ENCODE peak calls at places on chromosomes 2 and 18, in four cellular contexts. V is stimulated activated CD4-positive, alpha-beta T cell treated with anti-CD3 and anti-CD28 coated beads, TNF-alpha, amount 100 ng/mL, for 48 hours; P is cerebellar cortex; A is caudate nucleus. F is an unnamed sample.

GRCh38 chr2:231699006-231699405 is 9.3 kb upstream of the PTMA start:
- DNase-seq in V (no peak), P (no peak), A (no peak), F (no peak)

GRCh38 chr2:105140237-105140568 is 101.3 kb upstream of the GPR45 start:
- DNase-seq in V (no peak), P (no peak), A (no peak), F (no peak)

GRCh38 chr18:67596003-67596402 is 79.5 kb upstream of the DSEL start:
- DNase-seq in V (no peak), P (no peak), A (no peak), F (no peak)

GRCh38 chr2:232261776-232262175 is 116.8 kb upstream of the ALPP start:
- DNase-seq in V (no peak), P (no peak), A (no peak), F (no peak)

GRCh38 chr2:193847140-193847539 is 1652.4 kb upstream of the TMEFF2 start:
- DNase-seq in V (no peak), P (no peak), A (no peak), F (no peak)

GRCh38 chr2:11245322-11245721 is 90.1 kb downstream of the SLC66A3 start:
- DNase-seq in V (no peak), P (no peak), A (no peak), F (no peak)

GRCh38 chr2:11395389-11395788 is 51.0 kb upstream of the ROCK2 start:
- DNase-seq in V (no peak), P (peak), A (no peak), F (no peak)

GRCh38 chr2:58708565-58708964 is 467.4 kb upstream of the FANCL start:
- DNase-seq in V (no peak), P (no peak), A (no peak), F (no peak)

GRCh38 chr2:67436221-67436620 is 39.1 kb downstream of the ETAA1 start:
- DNase-seq in V (no peak), P (no peak), A (no peak), F (no peak)

GRCh38 chr2:2158915-2159314 is 172.2 kb downstream of the MYT1L start:
- DNase-seq in V (no peak), P (no peak), A (no peak), F (no peak)

GRCh38 chr2:24491626-24492282 is 700 bp downstream of the NCOA1 start:
- DNase-seq in V (peak), P (peak), A (peak), F (peak)

GRCh38 chr2:230694241-230694640 is 18.4 kb upstream of the CAB39 start:
- DNase-seq in V (no peak), P (no peak), A (no peak), F (no peak)

GRCh38 chr18:12038082-12038660 is 55.5 kb upstream of the ANKRD62 start:
- DNase-seq in V (peak), P (no peak), A (no peak), F (peak)

GRCh38 chr2:225600444-225600843 is 200.9 kb downstream of the NYAP2 start:
- DNase-seq in V (no peak), P (no peak), A (no peak), F (no peak)

GRCh38 chr2:54360055-54360792 is 95.9 kb upstream of the SPTBN1 start:
- DNase-seq in V (no peak), P (peak), A (no peak), F (no peak)

GRCh38 chr2:6937582-6937981 is 20.4 kb downstream of the RNF144A start:
- DNase-seq in V (no peak), P (peak), A (no peak), F (no peak)

GRCh38 chr2:42878581-42878980 is 86.2 kb upstream of the HAAO start:
- DNase-seq in V (peak), P (no peak), A (no peak), F (no peak)

GRCh38 chr2:216315817-216316603 is 56.3 kb downstream of the MARCHF4 start:
- DNase-seq in V (no peak), P (no peak), A (no peak), F (no peak)

GRCh38 chr2:108220942-108221541 is 18.7 kb upstream of the SULT1C3 start:
- DNase-seq in V (no peak), P (peak), A (no peak), F (no peak)

GRCh38 chr2:234565201-234565600 is 68.3 kb upstream of the ARL4C start:
- DNase-seq in V (no peak), P (no peak), A (no peak), F (no peak)

GRCh38 chr18:2846241-2846637 is 567 bp upstream of the EMILIN2 start:
- DNase-seq in V (no peak), P (no peak), A (no peak), F (no peak)

GRCh38 chr2:72090781-72091482 is 56.7 kb downstream of the CYP26B1 start:
- DNase-seq in V (no peak), P (no peak), A (no peak), F (no peak)

GRCh38 chr2:70904371-70905216 is 31.1 kb upstream of the ATP6V1B1 start:
- DNase-seq in V (no peak), P (no peak), A (no peak), F (no peak)

GRCh38 chr2:39837856-39838453 is 58.9 kb upstream of the THUMPD2 start:
- DNase-seq in V (no peak), P (peak), A (no peak), F (no peak)

GRCh38 chr2:234134496-234134895 is 84.0 kb downstream of the SPP2 start:
- DNase-seq in V (no peak), P (no peak), A (no peak), F (no peak)

GRCh38 chr2:160257742-160258577 is 57.9 kb upstream of the ITGB6 start:
- DNase-seq in V (no peak), P (no peak), A (no peak), F (no peak)

GRCh38 chr18:78671551-78671950 is 308.1 kb upstream of the SALL3 start:
- DNase-seq in V (no peak), P (no peak), A (no peak), F (no peak)

GRCh38 chr2:189249171-189249570 is 69.6 kb upstream of the COL5A2 start:
- DNase-seq in V (no peak), P (no peak), A (no peak), F (no peak)

GRCh38 chr18:31066267-31066666 is 23.7 kb upstream of the DSC3 start:
- DNase-seq in V (no peak), P (no peak), A (no peak), F (no peak)

GRCh38 chr2:102975996-102976636 is 214.3 kb downstream of the TMEM182 start:
- DNase-seq in V (no peak), P (peak), A (peak), F (no peak)

GRCh38 chr2:207153266-207153990 is 12.3 kb downstream of the KLF7 start:
- DNase-seq in V (no peak), P (no peak), A (no peak), F (no peak)

GRCh38 chr2:178479758-178480226 is 465 bp upstream of the PLEKHA3 start:
- DNase-seq in V (no peak), P (no peak), A (no peak), F (no peak)

GRCh38 chr2:34401186-34401585 is 802.1 kb upstream of the FAM98A start:
- DNase-seq in V (no peak), P (no peak), A (no peak), F (no peak)

GRCh38 chr2:28277466-28277865 is 115.2 kb upstream of the FOSL2 start:
- DNase-seq in V (no peak), P (no peak), A (no peak), F (no peak)

GRCh38 chr2:37711308-37711731 is 39.9 kb upstream of the CDC42EP3 start:
- DNase-seq in V (peak), P (no peak), A (no peak), F (no peak)

GRCh38 chr18:50749945-50750344 is 69.9 kb downstream of the MRO start:
- DNase-seq in V (no peak), P (no peak), A (no peak), F (no peak)

GRCh38 chr2:47269316-47270232 is 114.5 kb upstream of the STPG4 start:
- DNase-seq in V (no peak), P (no peak), A (no peak), F (no peak)

GRCh38 chr2:84924173-84925106 is 19.0 kb downstream of the TMSB10 start:
- DNase-seq in V (no peak), P (peak), A (no peak), F (no peak)

GRCh38 chr2:119489232-119489952 is 34.9 kb downstream of the SCTR start:
- DNase-seq in V (no peak), P (no peak), A (no peak), F (no peak)

F was measured in activated T-cell treated with anti-CD3 and anti-CD28 coated beads for 24 hours.